ENCODE peak calls at places on chromosomes 1 and 21, in four cellular contexts. One of them, this sample, is unnamed.

GRCh38 chr1:32906652-32907051 is 5.5 kb upstream of the TMEM54 start:
- DNase-seq in ovary: no peak
- DNase-seq in CD8-positive, alpha-beta memory T cell: no peak
- DNase-seq in prostate gland: no peak
- DNase-seq in this sample: no peak

GRCh38 chr1:1041092-1041503 is 21.2 kb downstream of the AGRN start:
- DNase-seq in prostate gland: no peak
- DNase-seq in ovary: no peak
- DNase-seq in CD8-positive, alpha-beta memory T cell: no peak
- DNase-seq in this sample: no peak

GRCh38 chr1:25610822-25611630 is 5.6 kb upstream of the MAN1C1 start:
- DNase-seq in ovary: no peak
- DNase-seq in prostate gland: no peak
- DNase-seq in CD8-positive, alpha-beta memory T cell: no peak
- DNase-seq in this sample: peak; percentile 25

GRCh38 chr1:114033219-114033706 is 54.0 kb downstream of the OLFML3 start:
- DNase-seq in prostate gland: no peak
- DNase-seq in CD8-positive, alpha-beta memory T cell: no peak
- DNase-seq in ovary: no peak
- DNase-seq in this sample: no peak

GRCh38 chr1:196690582-196690981 is 38.7 kb downstream of the CFH start:
- DNase-seq in ovary: no peak
- DNase-seq in prostate gland: no peak
- DNase-seq in CD8-positive, alpha-beta memory T cell: no peak
- DNase-seq in this sample: no peak

GRCh38 chr1:160326393-160326792 is 16.7 kb downstream of the COPA start:
- DNase-seq in ovary: no peak
- DNase-seq in CD8-positive, alpha-beta memory T cell: no peak
- DNase-seq in prostate gland: no peak
- DNase-seq in this sample: no peak

GRCh38 chr1:111507411-111508201 is 4.2 kb upstream of the ADORA3 start:
- DNase-seq in prostate gland: peak; percentile 35
- DNase-seq in ovary: peak; percentile 71
- DNase-seq in CD8-positive, alpha-beta memory T cell: peak; percentile 52
- DNase-seq in this sample: peak; percentile 75

GRCh38 chr1:33372162-33372561 is 51.3 kb upstream of the A3GALT2 start:
- DNase-seq in prostate gland: no peak
- DNase-seq in ovary: no peak
- DNase-seq in CD8-positive, alpha-beta memory T cell: no peak
- DNase-seq in this sample: no peak

GRCh38 chr1:165367375-165367993 is 11.0 kb upstream of the LMX1A start:
- DNase-seq in CD8-positive, alpha-beta memory T cell: peak; percentile 74
- DNase-seq in prostate gland: peak; percentile 83
- DNase-seq in ovary: peak; percentile 78
- DNase-seq in this sample: peak; percentile 67

GRCh38 chr1:166763318-166763717 is 76.0 kb upstream of the POGK start:
- DNase-seq in ovary: no peak
- DNase-seq in CD8-positive, alpha-beta memory T cell: no peak
- DNase-seq in prostate gland: no peak
- DNase-seq in this sample: no peak

GRCh38 chr1:12232221-12232620 is 2.4 kb downstream of the VPS13D start:
- DNase-seq in ovary: no peak
- DNase-seq in prostate gland: peak; percentile 84
- DNase-seq in CD8-positive, alpha-beta memory T cell: no peak
- DNase-seq in this sample: no peak

GRCh38 chr1:204591473-204592090 is 75.4 kb downstream of the MDM4 start:
- DNase-seq in ovary: no peak
- DNase-seq in prostate gland: no peak
- DNase-seq in CD8-positive, alpha-beta memory T cell: no peak
- DNase-seq in this sample: peak; percentile 65

GRCh38 chr1:185419718-185420117 is 102.7 kb upstream of the IVNS1ABP start:
- DNase-seq in ovary: no peak
- DNase-seq in CD8-positive, alpha-beta memory T cell: no peak
- DNase-seq in prostate gland: no peak
- DNase-seq in this sample: peak; percentile 63

GRCh38 chr1:162161921-162162550 is 92.5 kb downstream of the NOS1AP start:
- DNase-seq in ovary: no peak
- DNase-seq in prostate gland: no peak
- DNase-seq in CD8-positive, alpha-beta memory T cell: no peak
- DNase-seq in this sample: peak; percentile 36

GRCh38 chr1:170765712-170766330 is 101.9 kb downstream of the PRRX1 start:
- DNase-seq in ovary: no peak
- DNase-seq in prostate gland: no peak
- DNase-seq in CD8-positive, alpha-beta memory T cell: no peak
- DNase-seq in this sample: peak; percentile 64

GRCh38 chr1:85359874-85360708 is 83.7 kb upstream of the BCL10 start:
- DNase-seq in prostate gland: no peak
- DNase-seq in CD8-positive, alpha-beta memory T cell: no peak
- DNase-seq in ovary: no peak
- DNase-seq in this sample: peak; percentile 35

GRCh38 chr1:222815367-222815765 is 527 bp downstream of the DISP1 start:
- DNase-seq in CD8-positive, alpha-beta memory T cell: no peak
- DNase-seq in prostate gland: no peak
- DNase-seq in ovary: peak; percentile 45
- DNase-seq in this sample: no peak

GRCh38 chr1:157114183-157115121 is 14.8 kb upstream of the ETV3L start:
- DNase-seq in prostate gland: no peak
- DNase-seq in CD8-positive, alpha-beta memory T cell: no peak
- DNase-seq in ovary: no peak
- DNase-seq in this sample: no peak

GRCh38 chr21:36477001-36477400 is 2.9 kb downstream of the CLDN14 start:
- DNase-seq in CD8-positive, alpha-beta memory T cell: no peak
- DNase-seq in ovary: no peak
- DNase-seq in prostate gland: no peak
- DNase-seq in this sample: no peak

GRCh38 chr1:59071289-59071688 is 225.6 kb upstream of the FGGY start:
- DNase-seq in CD8-positive, alpha-beta memory T cell: no peak
- DNase-seq in prostate gland: peak; percentile 76
- DNase-seq in ovary: no peak
- DNase-seq in this sample: no peak

GRCh38 chr1:8205771-8206170 is 112.1 kb upstream of the SLC45A1 start:
- DNase-seq in ovary: no peak
- DNase-seq in prostate gland: no peak
- DNase-seq in CD8-positive, alpha-beta memory T cell: no peak
- DNase-seq in this sample: no peak

GRCh38 chr1:153344718-153345025 is 4.0 kb downstream of the PGLYRP4 start:
- DNase-seq in prostate gland: peak; percentile 1
- DNase-seq in ovary: no peak
- DNase-seq in CD8-positive, alpha-beta memory T cell: no peak
- DNase-seq in this sample: no peak

GRCh38 chr1:91683598-91683951 is 182.9 kb downstream of the CDC7 start:
- DNase-seq in CD8-positive, alpha-beta memory T cell: no peak
- DNase-seq in prostate gland: no peak
- DNase-seq in ovary: no peak
- DNase-seq in this sample: peak; percentile 26

GRCh38 chr1:91687452-91687851 is 186.8 kb downstream of the CDC7 start:
- DNase-seq in prostate gland: no peak
- DNase-seq in ovary: no peak
- DNase-seq in CD8-positive, alpha-beta memory T cell: no peak
- DNase-seq in this sample: no peak

GRCh38 chr1:91682882-91683597 is 182.4 kb downstream of the CDC7 start:
- DNase-seq in ovary: no peak
- DNase-seq in CD8-positive, alpha-beta memory T cell: no peak
- DNase-seq in prostate gland: no peak
- DNase-seq in this sample: no peak

GRCh38 chr1:91684599-91685196 is 184.0 kb downstream of the CDC7 start:
- DNase-seq in ovary: no peak
- DNase-seq in CD8-positive, alpha-beta memory T cell: no peak
- DNase-seq in prostate gland: no peak
- DNase-seq in this sample: peak; percentile 72

GRCh38 chr1:91685994-91686393 is 185.3 kb downstream of the CDC7 start:
- DNase-seq in prostate gland: no peak
- DNase-seq in ovary: no peak
- DNase-seq in CD8-positive, alpha-beta memory T cell: no peak
- DNase-seq in this sample: no peak
- H3K4me3 ChIP-seq in prostate gland: no peak overlapping the region
- H3K4me3 ChIP-seq in ovary: no peak overlapping the region
- H3K4me3 ChIP-seq in CD8-positive, alpha-beta memory T cell: no peak overlapping the region
- H3K4me3 ChIP-seq in this sample: no peak overlapping the region

DNA sequence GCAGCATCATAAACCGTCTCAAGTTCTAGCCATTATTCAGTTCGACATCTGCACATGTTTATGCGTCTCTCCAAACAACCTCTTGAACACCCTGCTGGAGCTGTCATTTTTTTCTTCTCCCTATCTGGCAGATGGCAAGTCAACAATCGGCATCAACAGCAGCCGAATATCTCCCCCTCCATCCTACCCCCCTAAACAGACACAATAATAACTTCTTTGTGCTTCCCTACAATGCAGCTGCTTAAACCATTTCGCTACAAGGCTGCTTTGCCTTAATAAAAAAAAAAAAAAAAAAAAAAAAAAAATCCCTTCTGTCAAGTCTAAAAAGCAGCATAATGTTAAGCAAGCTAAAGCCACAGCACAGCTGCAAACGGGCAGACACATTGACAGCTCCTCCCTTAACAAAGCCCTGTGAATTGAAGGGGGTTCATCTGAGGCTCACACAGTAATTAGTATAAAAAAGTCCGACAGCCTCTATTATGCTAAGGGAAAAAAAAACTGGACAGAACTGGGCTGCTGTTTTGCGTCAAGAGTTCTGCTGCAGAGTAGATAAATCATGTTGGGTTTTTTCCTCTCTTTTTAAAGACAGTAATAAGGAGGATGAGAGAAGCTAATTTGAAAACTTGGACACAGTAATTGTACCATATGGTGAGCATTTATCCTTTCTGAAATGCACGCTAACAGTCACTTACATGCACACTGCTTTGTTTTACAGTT is 136.4 kb downstream of the AKT3 start:
- DNase-seq in ovary: peak; percentile 18
- DNase-seq in prostate gland: no peak
- DNase-seq in CD8-positive, alpha-beta memory T cell: no peak
- DNase-seq in this sample: peak; percentile 90
- H3K4me3 ChIP-seq in ovary: no peak overlapping the region
- H3K4me3 ChIP-seq in prostate gland: no peak overlapping the region
- H3K4me3 ChIP-seq in CD8-positive, alpha-beta memory T cell: no peak overlapping the region
- H3K4me3 ChIP-seq in this sample: peak overlapping the region; percentile 35

GRCh38 chr1:92442351-92442750 is 44.4 kb downstream of the GFI1 start:
- DNase-seq in ovary: no peak
- DNase-seq in CD8-positive, alpha-beta memory T cell: no peak
- DNase-seq in prostate gland: no peak
- DNase-seq in this sample: no peak

GRCh38 chr1:92444351-92444750 is 42.4 kb downstream of the GFI1 start:
- DNase-seq in CD8-positive, alpha-beta memory T cell: no peak
- DNase-seq in ovary: no peak
- DNase-seq in prostate gland: no peak
- DNase-seq in this sample: peak; percentile 31

GRCh38 chr1:92443893-92444292 is 42.8 kb downstream of the GFI1 start:
- DNase-seq in CD8-positive, alpha-beta memory T cell: no peak
- DNase-seq in prostate gland: no peak
- DNase-seq in ovary: no peak
- DNase-seq in this sample: no peak

GRCh38 chr1:92439291-92439690 is 47.4 kb downstream of the GFI1 start:
- DNase-seq in ovary: no peak
- DNase-seq in prostate gland: no peak
- DNase-seq in CD8-positive, alpha-beta memory T cell: no peak
- DNase-seq in this sample: no peak

DNA sequence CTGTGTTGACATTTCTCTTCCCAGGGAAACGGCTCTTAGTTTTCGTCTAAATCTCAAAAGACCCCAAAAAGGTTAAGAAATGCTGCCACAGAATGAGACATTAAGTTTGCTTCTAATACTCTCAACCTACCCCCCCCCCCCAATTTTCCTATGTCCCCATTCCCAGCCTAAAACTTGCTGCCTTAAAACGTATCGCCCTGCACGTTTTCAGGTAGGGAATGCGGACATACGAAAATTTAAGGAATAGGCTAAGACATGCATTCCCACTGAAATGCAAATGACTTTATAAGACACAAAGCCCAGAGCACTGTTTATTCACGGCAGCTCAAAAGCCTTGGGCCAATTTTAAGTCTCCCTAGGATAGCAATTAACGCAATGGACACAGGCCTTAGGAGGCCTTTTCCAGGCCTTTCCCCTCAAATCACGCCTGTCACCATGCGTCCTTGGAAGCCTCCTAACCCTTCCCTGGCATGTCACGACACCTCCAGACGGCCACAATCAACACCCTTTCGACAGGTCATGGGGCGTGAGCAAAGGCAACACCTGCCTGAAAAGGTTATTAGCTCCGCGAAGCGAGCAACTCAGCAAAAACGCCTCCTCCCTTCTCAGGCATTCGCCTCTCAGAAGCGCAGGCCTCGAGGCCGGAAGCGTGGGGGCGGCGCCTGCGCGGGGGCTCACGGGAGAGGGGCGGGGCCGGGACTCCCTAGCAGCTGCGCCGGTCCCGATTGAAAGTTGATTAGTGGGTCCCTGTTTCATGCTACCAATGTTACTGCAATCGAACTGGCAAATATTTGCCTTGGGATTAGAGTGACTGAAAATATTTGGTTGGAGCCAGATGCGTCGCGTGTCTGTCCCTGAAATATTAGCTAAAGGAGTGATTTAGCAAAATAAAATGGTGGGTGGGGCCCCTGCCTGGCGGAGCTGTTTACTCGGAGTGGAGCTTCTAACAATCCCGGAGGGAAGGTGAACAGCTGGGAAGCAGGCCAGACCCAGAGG is 45.1 kb downstream of the GFI1 start:
- DNase-seq in CD8-positive, alpha-beta memory T cell: no peak
- DNase-seq in prostate gland: peak; percentile 7
- DNase-seq in ovary: no peak
- DNase-seq in this sample: no peak
- H3K4me3 ChIP-seq in CD8-positive, alpha-beta memory T cell: no peak overlapping the region
- H3K4me3 ChIP-seq in prostate gland: peak overlapping the region; percentile 13
- H3K4me3 ChIP-seq in ovary: no peak overlapping the region
- H3K4me3 ChIP-seq in this sample: no peak overlapping the region

DNA sequence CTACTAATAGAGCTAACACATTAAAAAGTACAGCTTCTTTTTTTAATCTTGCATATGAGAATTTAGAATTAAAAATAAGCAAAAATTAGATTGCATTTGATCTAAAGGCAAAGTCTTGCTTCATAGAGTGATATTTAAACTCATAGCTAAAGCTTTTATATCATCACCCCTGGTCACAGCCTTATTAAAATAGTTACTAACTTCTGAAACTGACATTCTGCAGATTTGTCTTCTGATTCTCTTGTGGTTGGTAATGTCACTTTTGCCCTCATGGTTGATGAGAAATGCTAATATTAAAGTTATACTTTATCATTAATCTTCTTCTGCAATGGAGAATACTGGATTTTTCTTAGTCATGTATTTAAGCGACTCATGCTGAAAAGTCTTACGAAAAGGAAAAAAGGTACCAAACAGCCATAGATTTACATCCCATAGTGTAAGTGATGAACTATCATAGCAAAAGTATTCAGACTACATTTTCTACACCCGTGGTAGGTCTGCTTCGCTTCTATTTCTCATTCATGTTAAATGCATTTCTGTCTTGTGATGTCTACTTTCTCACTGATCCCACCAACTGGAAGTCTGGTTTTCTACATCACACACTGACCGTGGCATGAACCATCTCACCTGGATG is 330.5 kb upstream of the B3GALT2 start:
- DNase-seq in ovary: no peak
- DNase-seq in prostate gland: no peak
- DNase-seq in CD8-positive, alpha-beta memory T cell: no peak
- DNase-seq in this sample: no peak
- H3K4me3 ChIP-seq in ovary: no peak overlapping the region
- H3K4me3 ChIP-seq in prostate gland: no peak overlapping the region
- H3K4me3 ChIP-seq in CD8-positive, alpha-beta memory T cell: no peak overlapping the region
- H3K4me3 ChIP-seq in this sample: no peak overlapping the region

This sample was measured in AG10803.